ENCODE peak calls at places on chromosomes 7 and 10, in ten cellular contexts. J, P, Q, T, N, W, R, I, A and L are unnamed samples.

GRCh38 chr7:108824840-108825540 is 255.3 kb downstream of the DNAJB9 start:
- DNase-seq in J (peak; percentile 89), P (peak; percentile 59), Q (no peak), T (peak; percentile 75), N (peak; percentile 83), W (peak; percentile 26), R (no peak), I (peak; percentile 88), A (no peak), L (peak; percentile 63)

GRCh38 chr10:68666280-68666760 is 54.7 kb upstream of the CCAR1 start:
- DNase-seq in J (peak; percentile 93), P (peak; percentile 93), Q (no peak), T (no peak), N (peak; percentile 81), W (no peak), R (no peak), I (peak; percentile 95), A (peak; percentile 81), L (no peak)

GRCh38 chr10:132644544-132645530 is 107.2 kb downstream of the INPP5A start:
- DNase-seq in J (no peak), P (no peak), Q (no peak), T (peak; percentile 58), N (no peak), W (no peak), R (no peak), I (no peak), A (no peak), L (no peak)

GRCh38 chr7:135508853-135509588 is 881 bp downstream of the CNOT4 start:
- DNase-seq in J (peak; percentile 50), P (peak; percentile 35), Q (peak; percentile 30), T (no peak), N (peak; percentile 34), W (no peak), R (peak; percentile 46), I (peak; percentile 23), A (no peak), L (no peak)

GRCh38 chr7:70318511-70318910 is 720.2 kb downstream of the AUTS2 start:
- DNase-seq in J (no peak), P (no peak), Q (no peak), T (no peak), N (no peak), W (no peak), R (no peak), I (no peak), A (no peak), L (no peak)

GRCh38 chr7:23012797-23013714 is 874 bp downstream of the HYCC1 start:
- DNase-seq in J (peak; percentile 48), P (no peak), Q (peak; percentile 60), T (peak; percentile 83), N (no peak), W (no peak), R (peak; percentile 29), I (peak; percentile 22), A (no peak), L (no peak)

GRCh38 chr7:741191-741671 is 14.2 kb upstream of the PRKAR1B start:
- DNase-seq in J (no peak), P (no peak), Q (peak; percentile 44), T (peak; percentile 62), N (no peak), W (no peak), R (no peak), I (no peak), A (no peak), L (no peak)

GRCh38 chr7:15323545-15323944 is 238.3 kb downstream of the AGMO start:
- DNase-seq in J (no peak), P (peak; percentile 15), Q (no peak), T (no peak), N (peak; percentile 43), W (no peak), R (no peak), I (peak; percentile 27), A (no peak), L (no peak)

GRCh38 chr10:3692331-3692860 is 92.6 kb downstream of the KLF6 start:
- DNase-seq in J (peak; percentile 21), P (no peak), Q (no peak), T (no peak), N (peak; percentile 40), W (no peak), R (no peak), I (peak; percentile 23), A (no peak), L (no peak)

GRCh38 chr7:2719007-2719406 is 31.0 kb downstream of the AMZ1 start:
- DNase-seq in J (no peak), P (no peak), Q (peak; percentile 96), T (no peak), N (no peak), W (no peak), R (peak; percentile 46), I (no peak), A (no peak), L (no peak)

GRCh38 chr7:123003539-123004126 is 8.1 kb upstream of the TAS2R16 start:
- DNase-seq in J (peak; percentile 76), P (no peak), Q (no peak), T (no peak), N (no peak), W (no peak), R (no peak), I (no peak), A (no peak), L (no peak)

GRCh38 chr7:55024776-55025175 is 6.0 kb downstream of the EGFR start:
- DNase-seq in J (peak; percentile 57), P (peak; percentile 90), Q (no peak), T (no peak), N (peak; percentile 52), W (no peak), R (no peak), I (peak; percentile 70), A (no peak), L (no peak)

GRCh38 chr7:70679666-70680065 is 452.3 kb upstream of the GALNT17 start:
- DNase-seq in J (no peak), P (peak; percentile 39), Q (no peak), T (no peak), N (no peak), W (no peak), R (no peak), I (no peak), A (no peak), L (no peak)

GRCh38 chr10:75770634-75771081 is 339.2 kb downstream of the LRMDA start:
- DNase-seq in J (no peak), P (peak; percentile 97), Q (no peak), T (no peak), N (peak; percentile 37), W (no peak), R (no peak), I (peak; percentile 75), A (no peak), L (no peak)

GRCh38 chr7:102418603-102419002 is 14.8 kb upstream of the ORAI2 start:
- DNase-seq in J (no peak), P (no peak), Q (no peak), T (no peak), N (no peak), W (no peak), R (no peak), I (no peak), A (no peak), L (no peak)
- H3K4me3 ChIP-seq in J (no peak overlapping the region), P (no peak overlapping the region), Q (no peak overlapping the region), T (no peak overlapping the region), N (no peak overlapping the region), W (no peak overlapping the region), R (no peak overlapping the region), I (no peak overlapping the region), A (no peak overlapping the region), L (no peak overlapping the region)

GRCh38 chr7:95395755-95396135 is 430 bp downstream of the PON3 start:
- DNase-seq in J (no peak), P (no peak), Q (no peak), T (no peak), N (no peak), W (no peak), R (no peak), I (no peak), A (no peak), L (no peak)

GRCh38 chr7:95394370-95394769 is 1.8 kb downstream of the PON3 start:
- DNase-seq in J (no peak), P (no peak), Q (peak; percentile 12), T (no peak), N (no peak), W (no peak), R (no peak), I (no peak), A (no peak), L (no peak)

GRCh38 chr7:95397381-95397780 is 1.2 kb upstream of the PON3 start:
- DNase-seq in J (peak; percentile 7), P (no peak), Q (no peak), T (no peak), N (no peak), W (no peak), R (no peak), I (no peak), A (no peak), L (no peak)

GRCh38 chr7:95398155-95398940 is 2.2 kb upstream of the PON3 start:
- DNase-seq in J (no peak), P (no peak), Q (no peak), T (no peak), N (no peak), W (no peak), R (no peak), I (no peak), A (no peak), L (no peak)

GRCh38 chr7:95396136-95397032 is at the start of gene PON3:
- DNase-seq in J (no peak), P (no peak), Q (peak; percentile 55), T (no peak), N (peak; percentile 11), W (peak; percentile 22), R (peak; percentile 65), I (no peak), A (no peak), L (no peak)
- H3K4me3 ChIP-seq in J (peak within 1 kb of the TSS; percentile 44), P (peak within 1 kb of the TSS; percentile 47), Q (peak within 1 kb of the TSS; percentile 29), T (peak within 1 kb of the TSS; percentile 36), N (peak within 1 kb of the TSS; percentile 47), W (peak within 1 kb of the TSS; percentile 60), R (peak within 1 kb of the TSS; percentile 52), I (peak within 1 kb of the TSS; percentile 35), A (peak within 1 kb of the TSS; percentile 1), L (no peak within 1 kb of the TSS)

GRCh38 chr10:12701696-12702095 is 299.8 kb downstream of the CCDC3 start:
- DNase-seq in J (no peak), P (no peak), Q (no peak), T (no peak), N (peak; percentile 25), W (no peak), R (peak; percentile 18), I (no peak), A (no peak), L (no peak)
- H3K4me3 ChIP-seq in J (no peak overlapping the region), P (no peak overlapping the region), Q (no peak overlapping the region), T (no peak overlapping the region), N (no peak overlapping the region), W (no peak overlapping the region), R (no peak overlapping the region), I (no peak overlapping the region), A (no peak overlapping the region), L (no peak overlapping the region)

GRCh38 chr10:71727429-71728217 is 8.0 kb upstream of the C10orf105 start:
- DNase-seq in J (peak; percentile 20), P (peak; percentile 7), Q (no peak), T (no peak), N (peak; percentile 47), W (no peak), R (peak; percentile 92), I (peak; percentile 56), A (peak; percentile 62), L (no peak)
- H3K4me3 ChIP-seq in J (no peak overlapping the region), P (no peak overlapping the region), Q (no peak overlapping the region), T (no peak overlapping the region), N (no peak overlapping the region), W (no peak overlapping the region), R (no peak overlapping the region), I (no peak overlapping the region), A (no peak overlapping the region), L (no peak overlapping the region)